ENCODE peak calls at places on chromosomes 11 and 22, in four cellular contexts. U is stomach, Y is fibroblast of the aortic adventitia, Z is thoracic aorta. L is an unnamed sample.

GRCh38 chr11:65887723-65888162 is 528 bp downstream of the FIBP start:
- DNase-seq in U (no peak), Y (no peak), Z (no peak), L (no peak)

GRCh38 chr22:21074092-21074715 is 28.5 kb downstream of the LRRC74B start:
- DNase-seq in U (no peak), Y (peak; percentile 68), Z (no peak), L (no peak)

GRCh38 chr11:57240757-57241156 is 3.7 kb upstream of the APLNR start:
- DNase-seq in U (no peak), Y (no peak), Z (no peak), L (no peak)

GRCh38 chr22:32589007-32589406 is 114.4 kb downstream of the FBXO7 start:
- DNase-seq in U (no peak), Y (peak; percentile 63), Z (no peak), L (no peak)

GRCh38 chr11:1341928-1342524 is 32.6 kb upstream of the TOLLIP start:
- DNase-seq in U (peak; percentile 24), Y (peak; percentile 56), Z (no peak), L (no peak)

GRCh38 chr11:441418-442274 is at the start of gene ANO9:
- DNase-seq in U (peak; percentile 81), Y (no peak), Z (no peak), L (no peak)

GRCh38 chr11:64207247-64208085 is 945 bp downstream of the FERMT3 start:
- DNase-seq in U (peak; percentile 55), Y (peak; percentile 74), Z (no peak), L (peak; percentile 50)

GRCh38 chr11:64291746-64292457 is 800 bp downstream of the KCNK4 start:
- DNase-seq in U (no peak), Y (no peak), Z (no peak), L (no peak)

GRCh38 chr11:33191456-33191855 is 30.2 kb upstream of the CSTF3 start:
- DNase-seq in U (no peak), Y (no peak), Z (no peak), L (no peak)

GRCh38 chr22:26168934-26169311 is 339 bp upstream of the SEZ6L start:
- DNase-seq in U (no peak), Y (no peak), Z (no peak), L (no peak)

GRCh38 chr11:122733301-122733686 is 77.8 kb downstream of the UBASH3B start:
- DNase-seq in U (no peak), Y (peak; percentile 94), Z (no peak), L (no peak)

GRCh38 chr11:96448225-96448624 is 58.4 kb downstream of the JRKL start:
- DNase-seq in U (no peak), Y (no peak), Z (no peak), L (no peak)

DNA sequence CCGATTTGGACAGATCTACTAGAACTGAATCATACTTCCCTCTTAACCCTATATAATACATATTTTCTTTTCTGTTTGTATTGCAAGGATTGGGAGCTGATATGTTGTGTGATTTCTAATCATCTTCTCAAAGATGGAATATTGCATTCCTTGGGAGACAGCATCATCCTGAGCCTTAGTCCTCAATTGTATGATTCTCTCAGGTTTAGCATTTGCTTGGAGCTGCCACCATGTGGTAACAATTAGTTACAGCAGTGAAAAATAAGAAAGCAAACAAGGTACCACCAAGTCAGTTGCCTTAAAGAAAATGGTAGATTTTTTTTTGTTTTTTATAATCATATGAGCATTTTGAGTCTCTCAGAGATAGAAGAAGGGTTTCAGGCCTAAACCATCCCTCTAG is 11.9 kb downstream of the SNX19 start:
- DNase-seq in U (no peak), Y (no peak), Z (no peak), L (no peak)
- TF ChIP-seq CTCF in U (no peak), Y (peak; percentile 36), Z (no peak), L (no peak)

GRCh38 chr22:50620861-50621490 is 7.0 kb downstream of the ARSA start:
- DNase-seq in U (no peak), Y (no peak), Z (no peak), L (no peak)
- H3K4me3 ChIP-seq in U (peak overlapping the region; percentile 38), Y (no peak overlapping the region), Z (peak overlapping the region; percentile 54), L (peak overlapping the region; percentile 37)

DNA sequence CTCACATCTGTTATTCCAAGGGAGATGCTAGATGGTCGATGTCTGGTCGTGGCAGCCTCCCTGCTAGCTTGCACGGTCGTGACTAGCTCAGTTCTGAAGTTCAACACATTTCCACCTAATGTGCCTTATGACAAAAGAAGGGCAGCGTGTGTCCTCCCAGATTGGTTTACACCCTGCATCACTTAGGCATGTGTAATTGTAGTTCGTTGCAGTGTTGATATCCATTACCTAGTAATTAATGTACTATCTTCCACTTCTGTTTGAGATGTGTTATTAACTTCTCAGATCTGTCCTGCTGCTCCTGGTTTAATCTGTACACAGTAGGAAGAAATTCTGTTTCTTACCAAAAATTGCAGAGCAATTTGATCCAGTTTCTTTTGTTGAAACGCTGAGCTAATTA is 146.0 kb upstream of the TTC12 start:
- DNase-seq in U (no peak), Y (no peak), Z (no peak), L (no peak)
- TF ChIP-seq CTCF in U (no peak), Y (no peak), Z (no peak), L (no peak)

GRCh38 chr11:3809624-3809928 is 1.2 kb downstream of the PGAP2 start:
- DNase-seq in U (no peak), Y (no peak), Z (no peak), L (no peak)
- H3K4me3 ChIP-seq in U (no peak overlapping the region), Y (no peak overlapping the region), Z (no peak overlapping the region), L (no peak overlapping the region)

GRCh38 chr11:121119444-121119843 is 18.4 kb downstream of the TECTA start:
- DNase-seq in U (no peak), Y (no peak), Z (no peak), L (no peak)
- TF ChIP-seq CTCF in U (no peak), Y (no peak), Z (no peak), L (no peak)

DNA sequence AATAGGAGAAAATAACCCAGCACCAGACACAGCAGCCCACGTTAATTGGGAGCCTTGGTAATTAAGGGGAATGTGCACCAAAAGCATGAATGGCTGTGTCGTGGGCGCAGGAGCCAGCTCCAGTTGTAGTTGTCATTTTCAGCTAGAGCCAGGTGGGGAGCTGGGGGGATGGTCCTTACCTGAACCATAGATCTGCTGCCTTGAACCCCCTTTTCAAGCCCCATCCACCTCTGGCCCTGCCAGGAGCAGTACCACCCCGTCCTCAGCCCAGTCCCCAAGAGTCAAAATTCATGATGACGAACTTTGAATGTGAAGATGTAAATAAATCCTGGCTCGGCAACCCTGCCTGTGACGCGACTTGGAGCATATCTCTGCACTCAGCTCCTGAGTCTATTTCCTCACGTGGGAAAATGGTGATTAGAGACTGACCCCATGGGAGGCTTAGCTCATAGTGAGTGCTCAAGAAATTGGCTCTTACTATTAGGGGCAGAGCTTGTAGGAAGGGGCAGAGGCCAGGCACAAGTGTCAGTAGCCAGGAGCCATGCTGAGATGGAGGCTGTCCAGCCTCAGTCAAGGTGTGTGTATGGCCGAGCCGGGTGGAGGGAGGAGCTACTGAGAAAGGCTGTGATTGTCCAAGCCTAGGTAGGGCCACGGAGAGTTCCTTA is 794 bp upstream of the FXYD6 start:
- DNase-seq in U (no peak), Y (no peak), Z (no peak), L (no peak)
- H3K4me3 ChIP-seq in U (peak overlapping the region; percentile 61), Y (no peak overlapping the region), Z (peak overlapping the region; percentile 63), L (peak overlapping the region; percentile 64)

GRCh38 chr11:2886191-2886894 is 768 bp upstream of the CDKN1C start:
- DNase-seq in U (no peak), Y (peak; percentile 13), Z (no peak), L (no peak)

GRCh38 chr11:2883717-2884423 is 1.7 kb downstream of the CDKN1C start:
- DNase-seq in U (no peak), Y (peak; percentile 17), Z (no peak), L (no peak)

GRCh38 chr11:2885676-2886081 is at the start of gene CDKN1C:
- DNase-seq in U (peak; percentile 92), Y (peak; percentile 81), Z (peak; percentile 42), L (peak; percentile 95)

GRCh38 chr11:2884424-2884815 is 1.2 kb downstream of the CDKN1C start:
- DNase-seq in U (peak; percentile 62), Y (peak; percentile 27), Z (no peak), L (no peak)

GRCh38 chr11:2885017-2885675 is 429 bp downstream of the CDKN1C start:
- DNase-seq in U (peak; percentile 71), Y (peak; percentile 36), Z (no peak), L (no peak)
- TF ChIP-seq CTCF in U (no peak), Y (peak; percentile 19), Z (peak; percentile 23), L (peak; percentile 40)

GRCh38 chr11:127002669-127003259 is 2.2 kb upstream of the KIRREL3 start:
- DNase-seq in U (no peak), Y (no peak), Z (no peak), L (no peak)
- H3K4me3 ChIP-seq in U (peak overlapping the region; percentile 32), Y (peak overlapping the region; percentile 40), Z (no peak overlapping the region), L (no peak overlapping the region)

DNA sequence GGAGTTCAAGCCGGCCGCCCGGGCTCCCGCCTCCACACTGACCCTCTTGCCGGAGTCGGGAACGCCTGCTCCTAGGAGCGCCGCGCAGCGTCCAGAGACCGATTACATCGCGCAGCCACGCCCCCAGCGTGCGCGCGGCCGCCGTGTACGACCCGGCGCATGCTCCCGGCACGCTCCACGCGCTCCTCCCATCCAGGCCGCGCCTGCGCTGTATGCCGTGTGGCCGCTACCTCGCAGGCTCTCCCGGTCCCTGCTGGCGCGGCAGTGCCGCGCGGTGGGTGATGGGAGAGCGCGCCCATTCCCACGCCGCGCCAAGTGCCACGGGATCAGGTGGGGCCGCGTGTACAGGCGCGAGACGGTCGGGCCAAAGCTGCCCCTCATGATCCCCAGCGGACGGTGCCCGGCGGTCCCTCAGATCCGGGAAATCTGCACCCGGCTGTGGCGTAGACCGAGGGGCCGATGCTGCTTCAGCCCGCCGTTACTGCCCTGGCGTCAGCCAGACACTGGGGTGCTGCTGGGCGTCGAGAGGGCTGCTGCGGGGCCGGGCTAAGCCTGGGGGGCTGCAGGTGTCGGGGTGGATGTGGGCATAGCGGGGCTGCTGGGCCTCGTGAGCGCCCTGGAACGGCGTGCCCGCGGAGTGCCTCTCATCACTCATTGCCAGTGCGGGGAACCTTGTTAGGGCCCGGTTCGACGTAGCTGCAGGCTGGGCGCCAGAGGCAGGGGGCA is at the start of the genes GNB1L and RTL10:
- DNase-seq in U (peak; percentile 99), Y (peak; percentile 95), Z (peak; percentile 79), L (peak; percentile 82)
- TF ChIP-seq CTCF in U (no peak), Y (peak; percentile 8), Z (peak; percentile 6), L (no peak)